ENCODE peak calls at places on chromosomes 4 and X, in six cellular contexts. One of them, this sample, is unnamed.

GRCh38 chr4:36237366-36238353 is 6.7 kb downstream of the ARAP2 start:
- DNase-seq in Right ventricle myocardium superior: no peak
- DNase-seq in NCI-H748 treated with DMSO at 0.1 percent for 48 hours: no peak
- DNase-seq in Caki2: no peak
- DNase-seq in Ammon's horn: no peak
- DNase-seq in RWPE1: no peak
- DNase-seq in this sample: no peak

GRCh38 chr4:74038161-74039064 is at the start of gene CXCL3:
- DNase-seq in Right ventricle myocardium superior: peak; percentile 84
- DNase-seq in NCI-H748 treated with DMSO at 0.1 percent for 48 hours: no peak
- DNase-seq in Caki2: peak; percentile 63
- DNase-seq in Ammon's horn: peak; percentile 41
- DNase-seq in RWPE1: peak; percentile 62
- DNase-seq in this sample: peak; percentile 2

GRCh38 chrX:110992611-110993010 is 103.4 kb upstream of the PAK3 start:
- DNase-seq in Right ventricle myocardium superior: no peak
- DNase-seq in NCI-H748 treated with DMSO at 0.1 percent for 48 hours: peak; percentile 28
- DNase-seq in Caki2: peak; percentile 2
- DNase-seq in Ammon's horn: no peak
- DNase-seq in RWPE1: peak; percentile 45
- DNase-seq in this sample: peak; percentile 7

GRCh38 chr4:74456849-74457395 is 12.0 kb downstream of the AREG start:
- DNase-seq in Right ventricle myocardium superior: no peak
- DNase-seq in NCI-H748 treated with DMSO at 0.1 percent for 48 hours: no peak
- DNase-seq in Caki2: no peak
- DNase-seq in Ammon's horn: no peak
- DNase-seq in RWPE1: no peak
- DNase-seq in this sample: no peak

GRCh38 chr4:78669453-78669852 is 106.7 kb upstream of the BMP2K start:
- DNase-seq in Right ventricle myocardium superior: no peak
- DNase-seq in NCI-H748 treated with DMSO at 0.1 percent for 48 hours: no peak
- DNase-seq in Caki2: no peak
- DNase-seq in Ammon's horn: no peak
- DNase-seq in RWPE1: no peak
- DNase-seq in this sample: no peak

GRCh38 chr4:56128231-56128630 is 179.5 kb downstream of the CEP135 start:
- DNase-seq in Right ventricle myocardium superior: no peak
- DNase-seq in NCI-H748 treated with DMSO at 0.1 percent for 48 hours: no peak
- DNase-seq in Caki2: no peak
- DNase-seq in Ammon's horn: no peak
- DNase-seq in RWPE1: no peak
- DNase-seq in this sample: no peak

GRCh38 chrX:45140812-45141211 is 59.9 kb downstream of the DIPK2B start:
- DNase-seq in Right ventricle myocardium superior: no peak
- DNase-seq in NCI-H748 treated with DMSO at 0.1 percent for 48 hours: no peak
- DNase-seq in Caki2: no peak
- DNase-seq in Ammon's horn: no peak
- DNase-seq in RWPE1: no peak
- DNase-seq in this sample: no peak

GRCh38 chrX:49186125-49187027 is at the start of gene PRICKLE3:
- DNase-seq in Right ventricle myocardium superior: peak; percentile 92
- DNase-seq in NCI-H748 treated with DMSO at 0.1 percent for 48 hours: peak; percentile 20
- DNase-seq in Caki2: peak; percentile 65
- DNase-seq in Ammon's horn: peak; percentile 50
- DNase-seq in RWPE1: no peak
- DNase-seq in this sample: peak; percentile 41

GRCh38 chr4:161702287-161702686 is 461.5 kb downstream of the FSTL5 start:
- DNase-seq in Right ventricle myocardium superior: no peak
- DNase-seq in NCI-H748 treated with DMSO at 0.1 percent for 48 hours: no peak
- DNase-seq in Caki2: no peak
- DNase-seq in Ammon's horn: no peak
- DNase-seq in RWPE1: no peak
- DNase-seq in this sample: no peak

GRCh38 chr4:38044060-38044459 is 83.9 kb downstream of the PTTG2 start:
- DNase-seq in Right ventricle myocardium superior: no peak
- DNase-seq in NCI-H748 treated with DMSO at 0.1 percent for 48 hours: no peak
- DNase-seq in Caki2: no peak
- DNase-seq in Ammon's horn: no peak
- DNase-seq in RWPE1: no peak
- DNase-seq in this sample: no peak

GRCh38 chr4:14994242-14994641 is 8.0 kb upstream of the CPEB2 start:
- DNase-seq in Right ventricle myocardium superior: no peak
- DNase-seq in NCI-H748 treated with DMSO at 0.1 percent for 48 hours: no peak
- DNase-seq in Caki2: no peak
- DNase-seq in Ammon's horn: no peak
- DNase-seq in RWPE1: peak; percentile 13
- DNase-seq in this sample: no peak

GRCh38 chrX:129593137-129593536 is 53.1 kb downstream of the OCRL start:
- DNase-seq in Right ventricle myocardium superior: no peak
- DNase-seq in NCI-H748 treated with DMSO at 0.1 percent for 48 hours: no peak
- DNase-seq in Caki2: peak; percentile 43
- DNase-seq in Ammon's horn: no peak
- DNase-seq in RWPE1: no peak
- DNase-seq in this sample: no peak

GRCh38 chr4:126777649-126778048 is 855.1 kb upstream of the INTU start:
- DNase-seq in Right ventricle myocardium superior: no peak
- DNase-seq in NCI-H748 treated with DMSO at 0.1 percent for 48 hours: no peak
- DNase-seq in Caki2: no peak
- DNase-seq in Ammon's horn: no peak
- DNase-seq in RWPE1: peak; percentile 23
- DNase-seq in this sample: no peak

GRCh38 chr4:47831026-47831689 is 6.7 kb downstream of the CORIN start:
- DNase-seq in Right ventricle myocardium superior: peak; percentile 53
- DNase-seq in NCI-H748 treated with DMSO at 0.1 percent for 48 hours: no peak
- DNase-seq in Caki2: no peak
- DNase-seq in Ammon's horn: no peak
- DNase-seq in RWPE1: no peak
- DNase-seq in this sample: no peak

GRCh38 chr4:149512489-149512888 is 303.2 kb downstream of the IQCM start:
- DNase-seq in Right ventricle myocardium superior: no peak
- DNase-seq in NCI-H748 treated with DMSO at 0.1 percent for 48 hours: no peak
- DNase-seq in Caki2: no peak
- DNase-seq in Ammon's horn: no peak
- DNase-seq in RWPE1: no peak
- DNase-seq in this sample: no peak

GRCh38 chr4:176587920-176588319 is 204.8 kb downstream of the VEGFC start:
- DNase-seq in Right ventricle myocardium superior: no peak
- DNase-seq in NCI-H748 treated with DMSO at 0.1 percent for 48 hours: no peak
- DNase-seq in Caki2: no peak
- DNase-seq in Ammon's horn: no peak
- DNase-seq in RWPE1: no peak
- DNase-seq in this sample: no peak

GRCh38 chrX:133254666-133255065 is 36.5 kb upstream of the TFDP3 start:
- DNase-seq in Right ventricle myocardium superior: no peak
- DNase-seq in NCI-H748 treated with DMSO at 0.1 percent for 48 hours: no peak
- DNase-seq in Caki2: peak; percentile 0
- DNase-seq in Ammon's horn: no peak
- DNase-seq in RWPE1: peak; percentile 13
- DNase-seq in this sample: no peak

GRCh38 chrX:7515681-7516413 is 327.1 kb upstream of the VCX start:
- DNase-seq in Right ventricle myocardium superior: no peak
- DNase-seq in NCI-H748 treated with DMSO at 0.1 percent for 48 hours: no peak
- DNase-seq in Caki2: peak; percentile 56
- DNase-seq in Ammon's horn: no peak
- DNase-seq in RWPE1: no peak
- DNase-seq in this sample: no peak

GRCh38 chr4:107094976-107095375 is 58.9 kb upstream of the DKK2 start:
- DNase-seq in Right ventricle myocardium superior: no peak
- DNase-seq in NCI-H748 treated with DMSO at 0.1 percent for 48 hours: no peak
- DNase-seq in Caki2: no peak
- DNase-seq in Ammon's horn: no peak
- DNase-seq in RWPE1: no peak
- DNase-seq in this sample: no peak

GRCh38 chr4:53064609-53065008 is 202.5 kb downstream of the RASL11B start:
- DNase-seq in Right ventricle myocardium superior: no peak
- DNase-seq in NCI-H748 treated with DMSO at 0.1 percent for 48 hours: no peak
- DNase-seq in Caki2: no peak
- DNase-seq in Ammon's horn: no peak
- DNase-seq in RWPE1: no peak
- DNase-seq in this sample: no peak

GRCh38 chr4:127997534-127998388 is 32.6 kb downstream of the ABHD18 start:
- DNase-seq in Right ventricle myocardium superior: no peak
- DNase-seq in NCI-H748 treated with DMSO at 0.1 percent for 48 hours: no peak
- DNase-seq in Caki2: peak; percentile 29
- DNase-seq in Ammon's horn: peak; percentile 2
- DNase-seq in RWPE1: peak; percentile 37
- DNase-seq in this sample: no peak

GRCh38 chrX:114599305-114599704 is 15.4 kb downstream of the HTR2C start:
- DNase-seq in Right ventricle myocardium superior: no peak
- DNase-seq in NCI-H748 treated with DMSO at 0.1 percent for 48 hours: no peak
- DNase-seq in Caki2: no peak
- DNase-seq in Ammon's horn: no peak
- DNase-seq in RWPE1: no peak
- DNase-seq in this sample: no peak

GRCh38 chr4:107349732-107350131 is 313.6 kb upstream of the DKK2 start:
- DNase-seq in Right ventricle myocardium superior: no peak
- DNase-seq in NCI-H748 treated with DMSO at 0.1 percent for 48 hours: no peak
- DNase-seq in Caki2: no peak
- DNase-seq in Ammon's horn: no peak
- DNase-seq in RWPE1: no peak
- DNase-seq in this sample: no peak

GRCh38 chr4:14375816-14376215 is 626.5 kb upstream of the CPEB2 start:
- DNase-seq in Right ventricle myocardium superior: no peak
- DNase-seq in NCI-H748 treated with DMSO at 0.1 percent for 48 hours: no peak
- DNase-seq in Caki2: no peak
- DNase-seq in Ammon's horn: no peak
- DNase-seq in RWPE1: no peak
- DNase-seq in this sample: no peak

GRCh38 chr4:66574145-66574978 is 904.1 kb upstream of the EPHA5 start:
- DNase-seq in Right ventricle myocardium superior: no peak
- DNase-seq in NCI-H748 treated with DMSO at 0.1 percent for 48 hours: no peak
- DNase-seq in Caki2: no peak
- DNase-seq in Ammon's horn: no peak
- DNase-seq in RWPE1: no peak
- DNase-seq in this sample: no peak

GRCh38 chr4:83454626-83455025 is 997 bp downstream of the HELQ start:
- DNase-seq in Right ventricle myocardium superior: no peak
- DNase-seq in NCI-H748 treated with DMSO at 0.1 percent for 48 hours: no peak
- DNase-seq in Caki2: no peak
- DNase-seq in Ammon's horn: no peak
- DNase-seq in RWPE1: peak; percentile 6
- DNase-seq in this sample: peak; percentile 21

GRCh38 chrX:102959471-102959870 is 22.4 kb downstream of the RAB40AL start:
- DNase-seq in Right ventricle myocardium superior: no peak
- DNase-seq in NCI-H748 treated with DMSO at 0.1 percent for 48 hours: no peak
- DNase-seq in Caki2: peak; percentile 38
- DNase-seq in Ammon's horn: no peak
- DNase-seq in RWPE1: no peak
- DNase-seq in this sample: no peak

GRCh38 chr4:7863911-7864681 is 75.6 kb downstream of the AFAP1 start:
- DNase-seq in Right ventricle myocardium superior: no peak
- DNase-seq in NCI-H748 treated with DMSO at 0.1 percent for 48 hours: no peak
- DNase-seq in Caki2: no peak
- DNase-seq in Ammon's horn: peak; percentile 47
- DNase-seq in RWPE1: no peak
- DNase-seq in this sample: no peak

GRCh38 chr4:176840166-176840565 is 47.4 kb upstream of the VEGFC start:
- DNase-seq in Right ventricle myocardium superior: no peak
- DNase-seq in NCI-H748 treated with DMSO at 0.1 percent for 48 hours: no peak
- DNase-seq in Caki2: peak; percentile 43
- DNase-seq in Ammon's horn: no peak
- DNase-seq in RWPE1: no peak
- DNase-seq in this sample: no peak

GRCh38 chrX:41863343-41864203 is 59.8 kb downstream of the CASK start:
- DNase-seq in Right ventricle myocardium superior: no peak
- DNase-seq in NCI-H748 treated with DMSO at 0.1 percent for 48 hours: no peak
- DNase-seq in Caki2: no peak
- DNase-seq in Ammon's horn: no peak
- DNase-seq in RWPE1: no peak
- DNase-seq in this sample: no peak

GRCh38 chr4:47652092-47652491 is 167.0 kb downstream of the ATP10D start:
- DNase-seq in Right ventricle myocardium superior: no peak
- DNase-seq in NCI-H748 treated with DMSO at 0.1 percent for 48 hours: no peak
- DNase-seq in Caki2: no peak
- DNase-seq in Ammon's horn: no peak
- DNase-seq in RWPE1: no peak
- DNase-seq in this sample: no peak

GRCh38 chr4:105113800-105114199 is 32.9 kb upstream of the TET2 start:
- DNase-seq in Right ventricle myocardium superior: no peak
- DNase-seq in NCI-H748 treated with DMSO at 0.1 percent for 48 hours: no peak
- DNase-seq in Caki2: no peak
- DNase-seq in Ammon's horn: no peak
- DNase-seq in RWPE1: no peak
- DNase-seq in this sample: no peak

GRCh38 chr4:54077812-54078211 is 13.4 kb upstream of the CHIC2 start:
- DNase-seq in Right ventricle myocardium superior: no peak
- DNase-seq in NCI-H748 treated with DMSO at 0.1 percent for 48 hours: no peak
- DNase-seq in Caki2: no peak
- DNase-seq in Ammon's horn: no peak
- DNase-seq in RWPE1: no peak
- DNase-seq in this sample: no peak

GRCh38 chr4:155666701-155667537 is at the start of gene GUCY1A1:
- DNase-seq in Right ventricle myocardium superior: peak; percentile 74
- DNase-seq in NCI-H748 treated with DMSO at 0.1 percent for 48 hours: peak; percentile 50
- DNase-seq in Caki2: peak; percentile 82
- DNase-seq in Ammon's horn: peak; percentile 48
- DNase-seq in RWPE1: peak; percentile 9
- DNase-seq in this sample: no peak

GRCh38 chr4:26237916-26238315 is 82.9 kb upstream of the RBPJ start:
- DNase-seq in Right ventricle myocardium superior: no peak
- DNase-seq in NCI-H748 treated with DMSO at 0.1 percent for 48 hours: no peak
- DNase-seq in Caki2: no peak
- DNase-seq in Ammon's horn: no peak
- DNase-seq in RWPE1: no peak
- DNase-seq in this sample: no peak

GRCh38 chrX:129360175-129360574 is 163.1 kb downstream of the SMARCA1 start:
- DNase-seq in Right ventricle myocardium superior: no peak
- DNase-seq in NCI-H748 treated with DMSO at 0.1 percent for 48 hours: peak; percentile 53
- DNase-seq in Caki2: peak; percentile 16
- DNase-seq in Ammon's horn: peak; percentile 22
- DNase-seq in RWPE1: peak; percentile 26
- DNase-seq in this sample: peak; percentile 11

GRCh38 chr4:144906181-144906895 is 191.7 kb downstream of the ANAPC10 start:
- DNase-seq in Right ventricle myocardium superior: no peak
- DNase-seq in NCI-H748 treated with DMSO at 0.1 percent for 48 hours: no peak
- DNase-seq in Caki2: no peak
- DNase-seq in Ammon's horn: no peak
- DNase-seq in RWPE1: no peak
- DNase-seq in this sample: no peak

GRCh38 chrX:3393581-3394111 is 47.2 kb upstream of the MXRA5 start:
- DNase-seq in Right ventricle myocardium superior: no peak
- DNase-seq in NCI-H748 treated with DMSO at 0.1 percent for 48 hours: no peak
- DNase-seq in Caki2: peak; percentile 72
- DNase-seq in Ammon's horn: no peak
- DNase-seq in RWPE1: no peak
- DNase-seq in this sample: no peak

GRCh38 chrX:150028692-150029091 is 90.4 kb upstream of the EOLA2 start:
- DNase-seq in Right ventricle myocardium superior: no peak
- DNase-seq in NCI-H748 treated with DMSO at 0.1 percent for 48 hours: no peak
- DNase-seq in Caki2: no peak
- DNase-seq in Ammon's horn: no peak
- DNase-seq in RWPE1: no peak
- DNase-seq in this sample: no peak

This sample was measured in G401.